ENCODE peak calls at places on chromosomes 2 and 18, in five cellular contexts. B, M, J, H and G are unnamed samples. For H3K27me3, the result is how much of the 10 kb centered on the place peaks cover.

GRCh38 chr2:127056631-127057370 is 50.2 kb downstream of the BIN1 start:
- DNase-seq in M (no peak), B (no peak), J (no peak), H (no peak), G (no peak)

GRCh38 chr18:5456577-5457466 is 87.0 kb downstream of the EPB41L3 start:
- DNase-seq in M (no peak), H (no peak), J (no peak), B (no peak), G (no peak)

GRCh38 chr2:214127178-214127970 is 283.5 kb upstream of the VWC2L start:
- DNase-seq in M (peak), H (no peak), J (peak), B (no peak), G (no peak)

GRCh38 chr2:106547104-106547503 is 59.9 kb downstream of the CD8B2 start:
- DNase-seq in B (no peak), H (no peak), J (no peak), M (no peak), G (no peak)

GRCh38 chr2:21268197-21268870 is 144.6 kb downstream of the TDRD15 start:
- DNase-seq in M (no peak), J (peak), B (no peak), H (no peak), G (no peak)

GRCh38 chr2:18630941-18631340 is 41.6 kb upstream of the NT5C1B start:
- DNase-seq in B (no peak), J (no peak), H (no peak), M (no peak), G (no peak)

GRCh38 chr2:218516614-218517013 is 51.5 kb downstream of the USP37 start:
- DNase-seq in J (peak), M (no peak), B (no peak), H (no peak), G (peak)

GRCh38 chr2:132400169-132400900 is 16.3 kb upstream of the GPR39 start:
- DNase-seq in M (peak), B (no peak), H (no peak), J (no peak), G (no peak)

GRCh38 chr2:190974629-190975361 is 39.2 kb downstream of the STAT1 start:
- DNase-seq in H (no peak), B (no peak), M (no peak), J (no peak), G (no peak)

DNA sequence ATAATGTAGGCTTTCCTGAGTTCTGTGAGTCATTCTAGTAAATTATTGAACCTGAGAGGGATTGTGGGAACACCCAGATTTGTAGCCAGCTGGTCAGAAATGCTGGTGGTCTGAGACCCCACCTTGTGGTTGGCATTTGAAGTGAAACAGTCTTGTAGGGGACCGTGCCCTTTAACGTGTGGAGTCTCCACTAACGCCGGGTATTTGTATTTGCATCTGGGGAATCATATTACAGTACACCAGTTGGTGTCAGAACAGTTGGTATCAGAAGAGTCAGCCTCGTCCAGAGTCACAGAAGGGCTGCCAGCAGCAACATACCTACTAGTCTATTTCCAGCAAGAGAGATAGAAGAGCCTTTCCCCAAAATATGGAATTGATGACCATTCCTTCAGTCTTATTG is 38.3 kb upstream of the PTPN4 start:
- DNase-seq in J (no peak), H (no peak), M (no peak), B (peak), G (no peak)
- H3K4me3 ChIP-seq in J (no peak), H (no peak), M (no peak), B (no peak), G (no peak)

DNA sequence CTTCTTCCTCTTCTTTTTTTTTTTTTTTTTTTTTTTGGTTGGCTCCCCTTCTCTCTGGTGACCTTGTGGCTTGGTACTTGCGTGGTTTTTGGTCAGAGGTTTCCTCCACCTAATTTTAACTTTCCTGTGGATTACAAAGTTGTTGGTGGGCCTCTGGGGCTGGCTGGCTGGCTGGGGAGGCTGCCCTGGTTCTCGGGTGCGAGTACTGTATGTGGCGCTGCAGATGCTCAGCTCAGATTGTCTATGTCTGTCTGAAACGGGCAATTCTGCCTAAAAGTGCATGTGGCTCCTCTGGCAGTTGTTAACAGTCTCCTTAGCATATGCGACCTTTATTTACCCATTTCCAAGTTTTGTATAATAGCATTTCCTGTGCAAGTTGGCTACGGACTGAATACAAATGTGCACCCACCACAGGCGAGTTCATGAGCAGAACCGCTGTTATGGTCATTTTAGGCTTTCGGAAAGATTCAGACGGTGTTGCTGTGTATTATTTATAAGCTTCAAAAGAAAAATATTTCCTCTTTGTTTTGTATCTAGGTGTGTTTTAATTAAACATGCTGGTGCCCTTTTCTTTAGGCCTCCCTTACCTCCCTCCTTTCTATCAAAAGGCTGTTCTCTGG is 4.4 kb downstream of the TBR1 start:
- DNase-seq in B (no peak), H (no peak), J (no peak), M (no peak), G (no peak)
- H3K27me3 ChIP-seq in B (under half), H (half or more), J (half or more), M (half or more), G (under half)

DNA sequence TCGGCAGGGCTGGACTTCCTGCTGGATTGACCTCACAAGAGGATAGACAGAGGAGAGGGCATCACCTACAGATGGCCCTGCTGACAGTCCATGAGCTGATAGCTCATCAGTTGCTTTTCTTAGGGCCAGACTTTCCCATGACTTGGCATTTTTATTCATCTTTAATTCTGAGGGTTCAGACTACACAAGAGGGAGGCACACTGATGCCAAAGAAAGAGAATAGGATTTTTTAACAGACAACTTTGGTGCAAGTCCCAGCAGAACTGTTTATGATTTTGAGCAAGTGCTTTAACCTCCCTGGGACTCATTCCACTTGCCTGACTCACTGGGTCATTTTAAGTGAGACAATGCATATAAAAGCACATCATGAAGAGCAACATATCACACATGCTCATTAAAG is 299.2 kb downstream of the INSIG2 start:
- DNase-seq in H (no peak), M (no peak), J (no peak), B (no peak), G (no peak)
- H3K4me3 ChIP-seq in H (no peak), M (no peak), J (no peak), B (no peak), G (no peak)

GRCh38 chr18:32252461-32252860 is 62.6 kb downstream of the MEP1B start:
- DNase-seq in M (no peak), J (no peak), H (no peak), B (no peak), G (no peak)
- H3K27me3 ChIP-seq in M (under half), J (under half), H (under half), B (under half), G (under half)

GRCh38 chr2:77421971-77422370 is 100.2 kb downstream of the LRRTM4 start:
- DNase-seq in H (no peak), M (no peak), B (no peak), J (no peak), G (no peak)
- H3K4me3 ChIP-seq in H (no peak), M (no peak), B (no peak), J (no peak), G (no peak)

DNA sequence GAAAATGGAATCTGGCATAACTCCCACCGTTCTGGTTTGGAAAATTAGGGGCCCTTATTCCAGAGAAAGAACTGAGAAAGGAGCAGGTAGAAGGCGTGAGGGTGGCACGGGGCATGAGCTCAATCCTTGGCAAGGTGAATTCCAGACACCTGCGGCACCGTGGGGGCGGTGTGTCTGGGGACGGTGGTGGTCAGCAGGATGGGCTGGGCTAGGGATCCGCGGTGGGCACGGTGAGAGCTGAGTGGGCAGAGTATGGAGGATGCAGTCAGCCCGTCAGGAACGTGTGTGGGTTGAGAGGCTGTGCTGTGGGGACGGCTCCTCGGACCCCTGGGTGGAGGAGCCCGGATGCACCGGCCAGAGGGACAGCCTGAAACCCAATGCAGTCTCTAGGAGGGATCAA is 61.1 kb downstream of the GNAL start:
- DNase-seq in H (no peak), J (no peak), B (no peak), M (no peak), G (no peak)
- H3K27me3 ChIP-seq in H (under half), J (half or more), B (under half), M (under half), G (under half)

GRCh38 chr2:73215254-73215653 is 1.2 kb downstream of the SMYD5 start:
- DNase-seq in H (no peak), M (no peak), J (no peak), B (no peak), G (no peak)
- H3K4me3 ChIP-seq in H (peak), M (peak), J (peak), B (no peak), G (no peak)

GRCh38 chr2:9260411-9261037 is 53.9 kb downstream of the ASAP2 start:
- DNase-seq in B (no peak), M (no peak), H (no peak), J (no peak), G (no peak)

GRCh38 chr2:9262671-9263171 is 56.1 kb downstream of the ASAP2 start:
- DNase-seq in M (no peak), J (peak), B (no peak), H (no peak), G (no peak)

GRCh38 chr2:9261231-9261883 is 54.7 kb downstream of the ASAP2 start:
- DNase-seq in J (peak), M (peak), B (no peak), H (peak), G (no peak)

GRCh38 chr2:9264301-9264700 is 57.7 kb downstream of the ASAP2 start:
- DNase-seq in J (no peak), H (no peak), M (no peak), B (no peak), G (no peak)

GRCh38 chr2:9263388-9263787 is 56.8 kb downstream of the ASAP2 start:
- DNase-seq in M (no peak), H (no peak), B (no peak), J (no peak), G (no peak)
- H3K27me3 ChIP-seq in M (under half), H (under half), B (under half), J (under half), G (under half)